ENCODE peak calls at places on chromosomes 12 and 14, in six cellular contexts. One of them, this sample, is unnamed.

GRCh38 chr12:50799908-50800307 is 36.0 kb downstream of the ATF1 start:
- DNase-seq in Peyer's patch: no peak
- DNase-seq in prostate gland: no peak
- DNase-seq in K562: no peak
- DNase-seq in esophagus muscularis mucosa: no peak
- DNase-seq in body of pancreas: no peak
- DNase-seq in this sample: no peak

GRCh38 chr14:32343926-32344430 is 14.9 kb downstream of the AKAP6 start:
- DNase-seq in body of pancreas: no peak
- DNase-seq in Peyer's patch: no peak
- DNase-seq in K562: no peak
- DNase-seq in esophagus muscularis mucosa: no peak
- DNase-seq in prostate gland: no peak
- DNase-seq in this sample: no peak

GRCh38 chr12:6378709-6379427 is 3.5 kb upstream of the SCNN1A start:
- DNase-seq in body of pancreas: no peak
- DNase-seq in Peyer's patch: no peak
- DNase-seq in esophagus muscularis mucosa: no peak
- DNase-seq in K562: no peak
- DNase-seq in prostate gland: no peak
- DNase-seq in this sample: no peak

GRCh38 chr14:104104006-104104901 is 18.8 kb downstream of the ASPG start:
- DNase-seq in prostate gland: no peak
- DNase-seq in Peyer's patch: no peak
- DNase-seq in K562: no peak
- DNase-seq in body of pancreas: peak
- DNase-seq in esophagus muscularis mucosa: no peak
- DNase-seq in this sample: no peak

GRCh38 chr14:88005978-88006851 is 1.3 kb downstream of the GPR65 start:
- DNase-seq in body of pancreas: no peak
- DNase-seq in K562: no peak
- DNase-seq in Peyer's patch: peak
- DNase-seq in prostate gland: no peak
- DNase-seq in esophagus muscularis mucosa: no peak
- DNase-seq in this sample: peak

GRCh38 chr14:100345711-100346110 is 22.6 kb downstream of the SLC25A47 start:
- DNase-seq in K562: no peak
- DNase-seq in Peyer's patch: no peak
- DNase-seq in esophagus muscularis mucosa: no peak
- DNase-seq in prostate gland: no peak
- DNase-seq in body of pancreas: no peak
- DNase-seq in this sample: no peak

GRCh38 chr14:65976771-65977170 is 509.4 kb upstream of the CCDC196 start:
- DNase-seq in prostate gland: no peak
- DNase-seq in K562: no peak
- DNase-seq in esophagus muscularis mucosa: no peak
- DNase-seq in Peyer's patch: no peak
- DNase-seq in body of pancreas: no peak
- DNase-seq in this sample: no peak

GRCh38 chr12:112944028-112944690 is 5.9 kb downstream of the OAS3 start:
- DNase-seq in Peyer's patch: no peak
- DNase-seq in K562: no peak
- DNase-seq in prostate gland: no peak
- DNase-seq in esophagus muscularis mucosa: no peak
- DNase-seq in body of pancreas: no peak
- DNase-seq in this sample: no peak

GRCh38 chr14:55077691-55078151 is 26.3 kb downstream of the MAPK1IP1L start:
- DNase-seq in K562: no peak
- DNase-seq in esophagus muscularis mucosa: no peak
- DNase-seq in body of pancreas: peak
- DNase-seq in Peyer's patch: peak
- DNase-seq in prostate gland: no peak
- DNase-seq in this sample: no peak

GRCh38 chr12:1380171-1380974 is 214.0 kb downstream of the FBXL14 start:
- DNase-seq in Peyer's patch: no peak
- DNase-seq in K562: no peak
- DNase-seq in prostate gland: no peak
- DNase-seq in body of pancreas: no peak
- DNase-seq in esophagus muscularis mucosa: no peak
- DNase-seq in this sample: no peak

GRCh38 chr12:118514297-118514696 is 137.9 kb downstream of the SUDS3 start:
- DNase-seq in body of pancreas: no peak
- DNase-seq in K562: no peak
- DNase-seq in prostate gland: no peak
- DNase-seq in esophagus muscularis mucosa: no peak
- DNase-seq in Peyer's patch: no peak
- DNase-seq in this sample: no peak

GRCh38 chr14:100297320-100298300 is 8.6 kb downstream of the SLC25A29 start:
- DNase-seq in Peyer's patch: peak
- DNase-seq in esophagus muscularis mucosa: peak
- DNase-seq in prostate gland: peak
- DNase-seq in K562: peak
- DNase-seq in body of pancreas: peak
- DNase-seq in this sample: peak

GRCh38 chr12:78871566-78871965 is 7.0 kb downstream of the SYT1 start:
- DNase-seq in esophagus muscularis mucosa: no peak
- DNase-seq in K562: no peak
- DNase-seq in body of pancreas: no peak
- DNase-seq in Peyer's patch: no peak
- DNase-seq in prostate gland: no peak
- DNase-seq in this sample: no peak

GRCh38 chr12:121712462-121713256 is at the start of gene TMEM120B:
- DNase-seq in K562: peak
- DNase-seq in esophagus muscularis mucosa: peak
- DNase-seq in body of pancreas: peak
- DNase-seq in Peyer's patch: peak
- DNase-seq in prostate gland: peak
- DNase-seq in this sample: peak

GRCh38 chr14:100424504-100425453 is 101.6 kb downstream of the SLC25A47 start:
- DNase-seq in esophagus muscularis mucosa: no peak
- DNase-seq in body of pancreas: no peak
- DNase-seq in K562: no peak
- DNase-seq in Peyer's patch: peak
- DNase-seq in prostate gland: no peak
- DNase-seq in this sample: no peak

GRCh38 chr12:6377667-6377994 is 2.3 kb upstream of the SCNN1A start:
- DNase-seq in esophagus muscularis mucosa: no peak
- DNase-seq in K562: no peak
- DNase-seq in body of pancreas: peak
- DNase-seq in Peyer's patch: no peak
- DNase-seq in prostate gland: no peak
- DNase-seq in this sample: no peak

GRCh38 chr12:31874961-31875608 is 84.1 kb upstream of the RESF1 start:
- DNase-seq in Peyer's patch: peak
- DNase-seq in body of pancreas: peak
- DNase-seq in prostate gland: peak
- DNase-seq in K562: peak
- DNase-seq in esophagus muscularis mucosa: no peak
- DNase-seq in this sample: no peak

GRCh38 chr14:35506927-35507326 is 27.0 kb upstream of the INSM2 start:
- DNase-seq in prostate gland: no peak
- DNase-seq in K562: no peak
- DNase-seq in body of pancreas: no peak
- DNase-seq in esophagus muscularis mucosa: no peak
- DNase-seq in Peyer's patch: no peak
- DNase-seq in this sample: no peak

GRCh38 chr12:3309805-3310204 is 181.2 kb upstream of the PRMT8 start:
- DNase-seq in body of pancreas: no peak
- DNase-seq in Peyer's patch: no peak
- DNase-seq in prostate gland: no peak
- DNase-seq in esophagus muscularis mucosa: no peak
- DNase-seq in K562: no peak
- DNase-seq in this sample: no peak

GRCh38 chr14:68846466-68846865 is 53.6 kb upstream of the ZFP36L1 start:
- DNase-seq in esophagus muscularis mucosa: peak
- DNase-seq in Peyer's patch: no peak
- DNase-seq in prostate gland: no peak
- DNase-seq in K562: no peak
- DNase-seq in body of pancreas: no peak
- DNase-seq in this sample: no peak

GRCh38 chr12:118356809-118357326 is 15.8 kb downstream of the TAOK3 start:
- DNase-seq in esophagus muscularis mucosa: no peak
- DNase-seq in K562: peak
- DNase-seq in Peyer's patch: no peak
- DNase-seq in prostate gland: no peak
- DNase-seq in body of pancreas: no peak
- DNase-seq in this sample: no peak

GRCh38 chr12:84756961-84757360 is 155.6 kb downstream of the SLC6A15 start:
- DNase-seq in Peyer's patch: no peak
- DNase-seq in body of pancreas: no peak
- DNase-seq in esophagus muscularis mucosa: no peak
- DNase-seq in K562: no peak
- DNase-seq in prostate gland: no peak
- DNase-seq in this sample: no peak

GRCh38 chr12:42446761-42447160 is 120.8 kb downstream of the PPHLN1 start:
- DNase-seq in body of pancreas: no peak
- DNase-seq in K562: no peak
- DNase-seq in Peyer's patch: no peak
- DNase-seq in prostate gland: no peak
- DNase-seq in esophagus muscularis mucosa: no peak
- DNase-seq in this sample: no peak

GRCh38 chr14:78967111-78967809 is 797.1 kb downstream of the NRXN3 start:
- DNase-seq in K562: no peak
- DNase-seq in Peyer's patch: no peak
- DNase-seq in body of pancreas: no peak
- DNase-seq in esophagus muscularis mucosa: no peak
- DNase-seq in prostate gland: no peak
- DNase-seq in this sample: no peak

GRCh38 chr12:101859664-101860607 is 17.4 kb upstream of the DRAM1 start:
- DNase-seq in body of pancreas: no peak
- DNase-seq in prostate gland: no peak
- DNase-seq in Peyer's patch: no peak
- DNase-seq in esophagus muscularis mucosa: no peak
- DNase-seq in K562: no peak
- DNase-seq in this sample: no peak

GRCh38 chr12:2414810-2415567 is 362.2 kb downstream of the CACNA1C start:
- DNase-seq in K562: no peak
- DNase-seq in esophagus muscularis mucosa: no peak
- DNase-seq in body of pancreas: no peak
- DNase-seq in prostate gland: no peak
- DNase-seq in Peyer's patch: no peak
- DNase-seq in this sample: no peak

GRCh38 chr12:77734489-77734888 is 96.2 kb upstream of the NAV3 start:
- DNase-seq in K562: no peak
- DNase-seq in Peyer's patch: no peak
- DNase-seq in body of pancreas: no peak
- DNase-seq in esophagus muscularis mucosa: no peak
- DNase-seq in prostate gland: no peak
- DNase-seq in this sample: no peak

GRCh38 chr12:64681200-64682052 is 71.1 kb downstream of the RASSF3 start:
- DNase-seq in prostate gland: no peak
- DNase-seq in K562: no peak
- DNase-seq in Peyer's patch: no peak
- DNase-seq in esophagus muscularis mucosa: no peak
- DNase-seq in body of pancreas: no peak
- DNase-seq in this sample: no peak
- H3K27ac ChIP-seq in prostate gland: no peak
- H3K27ac ChIP-seq in K562: no peak
- H3K27ac ChIP-seq in Peyer's patch: no peak
- H3K27ac ChIP-seq in esophagus muscularis mucosa: peak
- H3K27ac ChIP-seq in body of pancreas: peak
- H3K27ac ChIP-seq in this sample: no peak

GRCh38 chr12:124389537-124390441 is 94.9 kb downstream of the RFLNA start:
- DNase-seq in Peyer's patch: peak
- DNase-seq in esophagus muscularis mucosa: no peak
- DNase-seq in prostate gland: no peak
- DNase-seq in body of pancreas: no peak
- DNase-seq in K562: no peak
- DNase-seq in this sample: no peak

GRCh38 chr12:124388038-124388676 is 93.3 kb downstream of the RFLNA start:
- DNase-seq in K562: no peak
- DNase-seq in body of pancreas: no peak
- DNase-seq in Peyer's patch: no peak
- DNase-seq in prostate gland: no peak
- DNase-seq in esophagus muscularis mucosa: no peak
- DNase-seq in this sample: no peak

GRCh38 chr12:124387510-124387855 is 92.6 kb downstream of the RFLNA start:
- DNase-seq in body of pancreas: peak
- DNase-seq in esophagus muscularis mucosa: no peak
- DNase-seq in K562: no peak
- DNase-seq in prostate gland: no peak
- DNase-seq in Peyer's patch: no peak
- DNase-seq in this sample: peak

GRCh38 chr12:124390442-124391116 is 95.7 kb downstream of the RFLNA start:
- DNase-seq in Peyer's patch: peak
- DNase-seq in prostate gland: no peak
- DNase-seq in esophagus muscularis mucosa: no peak
- DNase-seq in K562: no peak
- DNase-seq in body of pancreas: no peak
- DNase-seq in this sample: peak

GRCh38 chr12:124388679-124389536 is 94.0 kb downstream of the RFLNA start:
- DNase-seq in K562: no peak
- DNase-seq in prostate gland: peak
- DNase-seq in body of pancreas: peak
- DNase-seq in Peyer's patch: peak
- DNase-seq in esophagus muscularis mucosa: peak
- DNase-seq in this sample: peak
- TF ChIP-seq POLR2A in K562: no peak
- TF ChIP-seq POLR2A in prostate gland: peak
- TF ChIP-seq POLR2A in body of pancreas: peak
- TF ChIP-seq POLR2A in Peyer's patch: peak
- TF ChIP-seq POLR2A in esophagus muscularis mucosa: peak
- TF ChIP-seq POLR2A in this sample: peak

GRCh38 chr12:68477906-68478305 is 132.8 kb upstream of the RAP1B start:
- DNase-seq in Peyer's patch: no peak
- DNase-seq in K562: no peak
- DNase-seq in esophagus muscularis mucosa: no peak
- DNase-seq in prostate gland: no peak
- DNase-seq in body of pancreas: no peak
- DNase-seq in this sample: no peak
- H3K27ac ChIP-seq in Peyer's patch: no peak
- H3K27ac ChIP-seq in K562: no peak
- H3K27ac ChIP-seq in esophagus muscularis mucosa: no peak
- H3K27ac ChIP-seq in prostate gland: no peak
- H3K27ac ChIP-seq in body of pancreas: no peak
- H3K27ac ChIP-seq in this sample: no peak

GRCh38 chr12:111395557-111396187 is 10.1 kb upstream of the SH2B3 start:
- DNase-seq in esophagus muscularis mucosa: no peak
- DNase-seq in body of pancreas: no peak
- DNase-seq in prostate gland: no peak
- DNase-seq in K562: no peak
- DNase-seq in Peyer's patch: no peak
- DNase-seq in this sample: no peak

GRCh38 chr12:111393700-111394275 is 11.9 kb upstream of the SH2B3 start:
- DNase-seq in body of pancreas: no peak
- DNase-seq in esophagus muscularis mucosa: peak
- DNase-seq in prostate gland: no peak
- DNase-seq in Peyer's patch: peak
- DNase-seq in K562: peak
- DNase-seq in this sample: peak

GRCh38 chr12:111394480-111394879 is 11.2 kb upstream of the SH2B3 start:
- DNase-seq in K562: no peak
- DNase-seq in Peyer's patch: no peak
- DNase-seq in body of pancreas: no peak
- DNase-seq in esophagus muscularis mucosa: peak
- DNase-seq in prostate gland: no peak
- DNase-seq in this sample: no peak

GRCh38 chr12:111398530-111398929 is 7.2 kb upstream of the SH2B3 start:
- DNase-seq in body of pancreas: no peak
- DNase-seq in prostate gland: no peak
- DNase-seq in K562: no peak
- DNase-seq in esophagus muscularis mucosa: no peak
- DNase-seq in Peyer's patch: no peak
- DNase-seq in this sample: no peak

GRCh38 chr12:111396726-111397445 is 8.8 kb upstream of the SH2B3 start:
- DNase-seq in body of pancreas: peak
- DNase-seq in prostate gland: peak
- DNase-seq in K562: peak
- DNase-seq in Peyer's patch: peak
- DNase-seq in esophagus muscularis mucosa: no peak
- DNase-seq in this sample: peak
- TF ChIP-seq POLR2A in body of pancreas: no peak
- TF ChIP-seq POLR2A in prostate gland: no peak
- TF ChIP-seq POLR2A in K562: no peak
- TF ChIP-seq POLR2A in Peyer's patch: no peak
- TF ChIP-seq POLR2A in esophagus muscularis mucosa: no peak
- TF ChIP-seq POLR2A in this sample: no peak

This sample was measured in gastrocnemius medialis.